ENCODE peak calls at places on chromosomes 13 and 19, in four cellular contexts. One of them, this sample, is unnamed.

GRCh38 chr13:47437411-47437810 is 540.6 kb upstream of the HTR2A start:
- DNase-seq in thyroid gland: no peak
- DNase-seq in CD8-positive, alpha-beta memory T cell: no peak
- DNase-seq in transverse colon: no peak
- DNase-seq in this sample: no peak

GRCh38 chr19:37303591-37304171 is 67.2 kb upstream of the ZNF527 start:
- DNase-seq in thyroid gland: no peak
- DNase-seq in CD8-positive, alpha-beta memory T cell: no peak
- DNase-seq in transverse colon: no peak
- DNase-seq in this sample: no peak

GRCh38 chr19:958967-959685 is 25.0 kb upstream of the WDR18 start:
- DNase-seq in thyroid gland: no peak
- DNase-seq in CD8-positive, alpha-beta memory T cell: no peak
- DNase-seq in transverse colon: no peak
- DNase-seq in this sample: no peak

GRCh38 chr19:35476149-35476548 is 14.1 kb downstream of the KRTDAP start:
- DNase-seq in thyroid gland: no peak
- DNase-seq in CD8-positive, alpha-beta memory T cell: no peak
- DNase-seq in transverse colon: no peak
- DNase-seq in this sample: no peak

GRCh38 chr19:10114651-10115391 is 3.3 kb downstream of the P2RY11 start:
- DNase-seq in thyroid gland: no peak
- DNase-seq in CD8-positive, alpha-beta memory T cell: no peak
- DNase-seq in transverse colon: no peak
- DNase-seq in this sample: no peak

GRCh38 chr19:35069706-35070105 is 28.2 kb downstream of the HPN start:
- DNase-seq in thyroid gland: no peak
- DNase-seq in CD8-positive, alpha-beta memory T cell: no peak
- DNase-seq in transverse colon: no peak
- DNase-seq in this sample: no peak

GRCh38 chr19:31783592-31783991 is 434.4 kb upstream of the TSHZ3 start:
- DNase-seq in thyroid gland: no peak
- DNase-seq in CD8-positive, alpha-beta memory T cell: no peak
- DNase-seq in transverse colon: no peak
- DNase-seq in this sample: no peak

GRCh38 chr13:77386880-77387606 is 60.1 kb upstream of the MYCBP2 start:
- DNase-seq in thyroid gland: no peak
- DNase-seq in CD8-positive, alpha-beta memory T cell: no peak
- DNase-seq in transverse colon: no peak
- DNase-seq in this sample: no peak

GRCh38 chr19:45451181-45451849 is 16.5 kb upstream of the FOSB start:
- DNase-seq in thyroid gland: peak; percentile 61
- DNase-seq in CD8-positive, alpha-beta memory T cell: peak; percentile 82
- DNase-seq in transverse colon: peak; percentile 54
- DNase-seq in this sample: no peak

GRCh38 chr13:101916758-101917474 is 464.4 kb downstream of the ITGBL1 start:
- DNase-seq in thyroid gland: no peak
- DNase-seq in CD8-positive, alpha-beta memory T cell: no peak
- DNase-seq in transverse colon: no peak
- DNase-seq in this sample: no peak

GRCh38 chr13:42747399-42747873 is 33.9 kb upstream of the FAM216B start:
- DNase-seq in thyroid gland: no peak
- DNase-seq in CD8-positive, alpha-beta memory T cell: no peak
- DNase-seq in transverse colon: no peak
- DNase-seq in this sample: no peak

GRCh38 chr19:30631035-30631375 is 258.8 kb downstream of the ZNF536 start:
- DNase-seq in thyroid gland: no peak
- DNase-seq in CD8-positive, alpha-beta memory T cell: no peak
- DNase-seq in transverse colon: no peak
- DNase-seq in this sample: no peak

GRCh38 chr19:55146648-55147218 is 2.3 kb downstream of the TNNT1 start:
- DNase-seq in thyroid gland: no peak
- DNase-seq in CD8-positive, alpha-beta memory T cell: no peak
- DNase-seq in transverse colon: no peak
- DNase-seq in this sample: no peak
- H3K4me3 ChIP-seq in thyroid gland: no peak overlapping the region
- H3K4me3 ChIP-seq in CD8-positive, alpha-beta memory T cell: no peak overlapping the region
- H3K4me3 ChIP-seq in transverse colon: no peak overlapping the region
- H3K4me3 ChIP-seq in this sample: no peak overlapping the region

DNA sequence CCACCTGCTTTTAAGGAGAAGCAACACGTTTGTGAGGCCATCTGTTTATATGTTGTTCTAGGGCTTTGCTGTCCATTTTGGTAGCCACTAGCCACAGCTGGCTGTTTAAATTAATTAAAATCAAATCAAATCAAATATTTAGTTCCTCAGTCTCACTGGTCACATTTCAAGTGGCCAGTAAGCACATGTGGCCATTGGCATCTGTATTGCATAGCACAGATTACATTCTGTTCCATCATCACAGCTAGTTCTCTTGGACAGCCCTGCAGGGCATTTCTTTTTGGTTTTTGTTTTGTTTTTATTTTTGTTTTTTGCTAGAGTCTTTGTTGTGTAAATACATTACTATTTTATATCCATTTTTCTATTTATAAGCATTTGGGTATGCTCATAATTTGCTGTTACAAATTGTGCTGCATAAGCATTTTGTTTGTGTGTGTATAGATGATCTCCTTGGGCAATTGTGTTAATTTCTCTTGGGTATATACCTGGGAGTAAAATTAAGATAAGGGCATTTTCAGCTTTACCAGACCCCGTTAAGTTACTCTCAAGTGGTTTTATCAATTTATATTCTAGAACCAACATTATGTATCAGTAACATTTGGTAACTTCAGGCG is 31.3 kb downstream of the SAE1 start:
- DNase-seq in thyroid gland: no peak
- DNase-seq in CD8-positive, alpha-beta memory T cell: no peak
- DNase-seq in transverse colon: no peak
- DNase-seq in this sample: no peak
- H3K4me1 ChIP-seq in thyroid gland: peaks cover 29% of the 10 kb centered on the region
- H3K4me1 ChIP-seq in CD8-positive, alpha-beta memory T cell: peaks cover 54% of the 10 kb centered on the region
- H3K4me1 ChIP-seq in transverse colon: peaks cover 19% of the 10 kb centered on the region
- H3K4me1 ChIP-seq in this sample: peaks cover 23% of the 10 kb centered on the region

GRCh38 chr19:55181740-55182139 is 1.7 kb upstream of the SYT5 start:
- DNase-seq in thyroid gland: no peak
- DNase-seq in CD8-positive, alpha-beta memory T cell: no peak
- DNase-seq in transverse colon: no peak
- DNase-seq in this sample: no peak
- H3K27me3 ChIP-seq in thyroid gland: peaks cover 36% of the 10 kb centered on the region
- H3K27me3 ChIP-seq in CD8-positive, alpha-beta memory T cell: peaks cover 44% of the 10 kb centered on the region
- H3K27me3 ChIP-seq in transverse colon: peaks cover 62% of the 10 kb centered on the region
- H3K27me3 ChIP-seq in this sample: peaks cover 17% of the 10 kb centered on the region

DNA sequence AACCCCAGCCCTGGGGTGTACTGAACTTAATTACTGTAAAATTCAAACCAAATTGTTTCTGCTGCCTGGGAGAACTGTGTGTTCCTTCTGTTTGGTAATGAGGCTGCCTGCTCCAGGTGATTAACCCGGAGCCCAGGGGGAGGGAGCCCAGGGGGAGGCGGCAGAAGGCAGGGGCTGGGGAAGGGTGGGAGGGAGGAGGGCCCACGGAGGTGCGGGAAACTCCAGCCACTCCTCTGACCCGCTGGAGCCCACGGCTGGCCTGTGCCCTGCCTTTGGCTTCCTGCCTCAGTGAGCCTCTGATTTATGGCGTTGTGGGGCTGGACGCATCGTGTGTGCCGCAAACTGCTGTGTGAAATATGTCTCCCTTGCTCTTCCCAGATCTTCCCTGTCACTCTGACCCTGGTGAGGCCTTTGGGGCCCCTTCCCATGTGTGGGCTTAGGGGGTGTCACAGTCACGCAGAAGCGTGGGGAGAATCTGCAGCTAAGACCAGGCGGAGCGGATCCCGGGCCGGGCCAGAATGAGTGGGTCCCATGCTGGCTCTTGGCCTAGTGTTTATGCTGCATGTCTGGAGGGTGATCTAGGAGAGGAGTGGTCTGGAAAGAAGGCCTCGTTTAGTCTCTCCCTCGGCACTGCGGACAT is 122.8 kb downstream of the KDM4B start:
- DNase-seq in thyroid gland: peak; percentile 55
- DNase-seq in CD8-positive, alpha-beta memory T cell: no peak
- DNase-seq in transverse colon: no peak
- DNase-seq in this sample: no peak
- H3K4me3 ChIP-seq in thyroid gland: no peak overlapping the region
- H3K4me3 ChIP-seq in CD8-positive, alpha-beta memory T cell: no peak overlapping the region
- H3K4me3 ChIP-seq in transverse colon: no peak overlapping the region
- H3K4me3 ChIP-seq in this sample: no peak overlapping the region

GRCh38 chr19:3380829-3381228 is 14.4 kb downstream of the NFIC start:
- DNase-seq in thyroid gland: no peak
- DNase-seq in CD8-positive, alpha-beta memory T cell: no peak
- DNase-seq in transverse colon: no peak
- DNase-seq in this sample: no peak

GRCh38 chr19:3378352-3379146 is 12.2 kb downstream of the NFIC start:
- DNase-seq in thyroid gland: no peak
- DNase-seq in CD8-positive, alpha-beta memory T cell: no peak
- DNase-seq in transverse colon: no peak
- DNase-seq in this sample: peak; percentile 30

GRCh38 chr19:3383121-3383722 is 16.8 kb downstream of the NFIC start:
- DNase-seq in thyroid gland: no peak
- DNase-seq in CD8-positive, alpha-beta memory T cell: no peak
- DNase-seq in transverse colon: no peak
- DNase-seq in this sample: peak; percentile 70

GRCh38 chr19:3381701-3382372 is 15.5 kb downstream of the NFIC start:
- DNase-seq in thyroid gland: no peak
- DNase-seq in CD8-positive, alpha-beta memory T cell: no peak
- DNase-seq in transverse colon: no peak
- DNase-seq in this sample: peak; percentile 86

DNA sequence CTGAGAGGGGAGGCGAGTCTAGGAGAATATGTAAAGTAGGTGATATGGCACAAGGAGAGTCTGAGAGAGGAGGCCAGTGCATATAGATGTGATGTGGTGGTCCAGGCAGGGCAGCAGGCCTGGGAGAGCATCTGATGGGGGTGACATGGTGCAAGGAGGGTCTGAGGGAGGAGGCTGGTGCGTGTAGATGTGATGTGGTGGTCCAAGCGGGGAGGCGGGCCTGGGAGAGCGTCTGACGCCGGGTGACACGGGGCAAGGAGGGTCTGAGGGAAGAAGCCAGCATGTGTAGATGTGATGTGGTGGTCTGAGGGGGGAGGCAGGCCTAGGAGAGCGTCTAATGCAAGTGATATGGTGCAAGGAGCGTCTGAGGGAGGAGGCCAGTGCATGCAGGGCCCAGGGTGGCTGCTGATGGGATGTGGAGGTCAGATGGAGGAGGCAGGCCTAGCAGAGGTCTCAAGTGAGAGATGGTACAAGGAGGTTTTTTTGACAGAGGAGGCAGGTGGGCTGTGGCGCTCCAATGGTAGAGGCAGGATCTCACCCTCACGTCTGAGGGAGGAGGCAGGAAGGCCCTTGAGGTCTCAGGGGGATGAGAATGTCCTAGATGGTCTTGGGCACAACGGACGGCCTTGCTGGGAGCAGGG is 16.2 kb downstream of the NFIC start:
- DNase-seq in thyroid gland: no peak
- DNase-seq in CD8-positive, alpha-beta memory T cell: no peak
- DNase-seq in transverse colon: no peak
- DNase-seq in this sample: no peak
- H3K4me1 ChIP-seq in thyroid gland: peaks cover 66% of the 10 kb centered on the region
- H3K4me1 ChIP-seq in CD8-positive, alpha-beta memory T cell: no peaks in the 10 kb centered on the region
- H3K4me1 ChIP-seq in transverse colon: peaks cover 42% of the 10 kb centered on the region
- H3K4me1 ChIP-seq in this sample: peaks cover 86% of the 10 kb centered on the region

GRCh38 chr19:49378501-49378900 is 9.5 kb upstream of the KASH5 start:
- DNase-seq in thyroid gland: no peak
- DNase-seq in CD8-positive, alpha-beta memory T cell: no peak
- DNase-seq in transverse colon: no peak
- DNase-seq in this sample: no peak
- H3K27me3 ChIP-seq in thyroid gland: no peaks in the 10 kb centered on the region
- H3K27me3 ChIP-seq in CD8-positive, alpha-beta memory T cell: peaks cover 3% of the 10 kb centered on the region
- H3K27me3 ChIP-seq in transverse colon: peaks cover 11% of the 10 kb centered on the region
- H3K27me3 ChIP-seq in this sample: no peaks in the 10 kb centered on the region

GRCh38 chr19:12872941-12873890 is 8.0 kb downstream of the DNASE2 start:
- DNase-seq in thyroid gland: peak; percentile 60
- DNase-seq in CD8-positive, alpha-beta memory T cell: peak; percentile 53
- DNase-seq in transverse colon: peak; percentile 66
- DNase-seq in this sample: peak; percentile 96
- H3K4me3 ChIP-seq in thyroid gland: no peak overlapping the region
- H3K4me3 ChIP-seq in CD8-positive, alpha-beta memory T cell: no peak overlapping the region
- H3K4me3 ChIP-seq in transverse colon: peak overlapping the region; percentile 23
- H3K4me3 ChIP-seq in this sample: no peak overlapping the region

This sample was measured in adrenal gland.